ENCODE peak calls at places on chromosomes 3 and 15, in seven cellular contexts. One of them, this sample, is unnamed.

GRCh38 chr3:177427540-177427939 is 230.3 kb upstream of the TBL1XR1 start:
- DNase-seq in lower lobe of right lung: no peak
- DNase-seq in stomach: no peak
- DNase-seq in psoas muscle: no peak
- DNase-seq in neural progenitor cell: no peak
- DNase-seq in thyroid gland: no peak
- DNase-seq in heart left ventricle: no peak
- DNase-seq in this sample: no peak

GRCh38 chr3:140225996-140226395 is 291.0 kb downstream of the CLSTN2 start:
- DNase-seq in stomach: no peak
- DNase-seq in psoas muscle: no peak
- DNase-seq in thyroid gland: no peak
- DNase-seq in lower lobe of right lung: no peak
- DNase-seq in neural progenitor cell: no peak
- DNase-seq in heart left ventricle: no peak
- DNase-seq in this sample: no peak

GRCh38 chr15:66780172-66780972 is 78.3 kb downstream of the SMAD6 start:
- DNase-seq in psoas muscle: peak; percentile 25
- DNase-seq in stomach: no peak
- DNase-seq in thyroid gland: peak; percentile 85
- DNase-seq in lower lobe of right lung: no peak
- DNase-seq in neural progenitor cell: no peak
- DNase-seq in heart left ventricle: no peak
- DNase-seq in this sample: peak; percentile 77

GRCh38 chr15:93296786-93297500 is 207.9 kb upstream of the RGMA start:
- DNase-seq in lower lobe of right lung: no peak
- DNase-seq in thyroid gland: no peak
- DNase-seq in neural progenitor cell: no peak
- DNase-seq in stomach: no peak
- DNase-seq in heart left ventricle: no peak
- DNase-seq in psoas muscle: no peak
- DNase-seq in this sample: no peak

GRCh38 chr15:79957741-79958140 is 13.3 kb downstream of the BCL2A1 start:
- DNase-seq in psoas muscle: no peak
- DNase-seq in lower lobe of right lung: no peak
- DNase-seq in neural progenitor cell: no peak
- DNase-seq in thyroid gland: no peak
- DNase-seq in stomach: no peak
- DNase-seq in heart left ventricle: no peak
- DNase-seq in this sample: no peak

GRCh38 chr15:69324031-69324430 is 25.3 kb downstream of the PAQR5 start:
- DNase-seq in stomach: no peak
- DNase-seq in heart left ventricle: no peak
- DNase-seq in neural progenitor cell: peak; percentile 12
- DNase-seq in lower lobe of right lung: no peak
- DNase-seq in psoas muscle: no peak
- DNase-seq in thyroid gland: no peak
- DNase-seq in this sample: no peak

GRCh38 chr15:85580914-85581313 is 200.5 kb downstream of the AKAP13 start:
- DNase-seq in psoas muscle: no peak
- DNase-seq in heart left ventricle: peak; percentile 73
- DNase-seq in neural progenitor cell: no peak
- DNase-seq in lower lobe of right lung: peak; percentile 72
- DNase-seq in stomach: peak; percentile 83
- DNase-seq in thyroid gland: no peak
- DNase-seq in this sample: no peak

GRCh38 chr3:25412269-25412668 is 15.8 kb upstream of the RARB start:
- DNase-seq in neural progenitor cell: no peak
- DNase-seq in heart left ventricle: no peak
- DNase-seq in psoas muscle: no peak
- DNase-seq in stomach: no peak
- DNase-seq in thyroid gland: no peak
- DNase-seq in lower lobe of right lung: no peak
- DNase-seq in this sample: no peak

GRCh38 chr15:74873756-74874424 is 725 bp upstream of the SCAMP2 start:
- DNase-seq in stomach: no peak
- DNase-seq in lower lobe of right lung: peak; percentile 51
- DNase-seq in heart left ventricle: no peak
- DNase-seq in neural progenitor cell: peak; percentile 33
- DNase-seq in thyroid gland: peak; percentile 25
- DNase-seq in psoas muscle: no peak
- DNase-seq in this sample: no peak

GRCh38 chr15:50066693-50067092 is 52.3 kb downstream of the ATP8B4 start:
- DNase-seq in lower lobe of right lung: no peak
- DNase-seq in neural progenitor cell: no peak
- DNase-seq in psoas muscle: no peak
- DNase-seq in thyroid gland: no peak
- DNase-seq in stomach: no peak
- DNase-seq in heart left ventricle: no peak
- DNase-seq in this sample: no peak

GRCh38 chr3:194268659-194269487 is 82.3 kb downstream of the CPN2 start:
- DNase-seq in thyroid gland: no peak
- DNase-seq in stomach: no peak
- DNase-seq in neural progenitor cell: no peak
- DNase-seq in lower lobe of right lung: peak; percentile 22
- DNase-seq in psoas muscle: no peak
- DNase-seq in heart left ventricle: no peak
- DNase-seq in this sample: no peak

GRCh38 chr15:70327328-70328136 is 229.8 kb upstream of the TLE3 start:
- DNase-seq in psoas muscle: no peak
- DNase-seq in stomach: no peak
- DNase-seq in neural progenitor cell: no peak
- DNase-seq in lower lobe of right lung: no peak
- DNase-seq in heart left ventricle: no peak
- DNase-seq in thyroid gland: no peak
- DNase-seq in this sample: no peak

GRCh38 chr3:55907616-55908015 is 420.5 kb upstream of the WNT5A start:
- DNase-seq in lower lobe of right lung: no peak
- DNase-seq in heart left ventricle: no peak
- DNase-seq in neural progenitor cell: no peak
- DNase-seq in stomach: no peak
- DNase-seq in thyroid gland: no peak
- DNase-seq in psoas muscle: no peak
- DNase-seq in this sample: no peak

GRCh38 chr3:55906896-55907295 is 419.8 kb upstream of the WNT5A start:
- DNase-seq in heart left ventricle: no peak
- DNase-seq in lower lobe of right lung: no peak
- DNase-seq in thyroid gland: no peak
- DNase-seq in stomach: no peak
- DNase-seq in psoas muscle: no peak
- DNase-seq in neural progenitor cell: no peak
- DNase-seq in this sample: no peak

GRCh38 chr3:55910543-55910942 is 423.4 kb upstream of the WNT5A start:
- DNase-seq in heart left ventricle: no peak
- DNase-seq in stomach: no peak
- DNase-seq in psoas muscle: no peak
- DNase-seq in neural progenitor cell: no peak
- DNase-seq in thyroid gland: no peak
- DNase-seq in lower lobe of right lung: no peak
- DNase-seq in this sample: no peak

GRCh38 chr3:55911256-55911655 is 424.1 kb upstream of the WNT5A start:
- DNase-seq in neural progenitor cell: no peak
- DNase-seq in psoas muscle: no peak
- DNase-seq in thyroid gland: no peak
- DNase-seq in lower lobe of right lung: no peak
- DNase-seq in heart left ventricle: no peak
- DNase-seq in stomach: no peak
- DNase-seq in this sample: no peak

GRCh38 chr3:55909373-55909772 is 422.3 kb upstream of the WNT5A start:
- DNase-seq in stomach: no peak
- DNase-seq in neural progenitor cell: no peak
- DNase-seq in lower lobe of right lung: no peak
- DNase-seq in psoas muscle: no peak
- DNase-seq in thyroid gland: peak; percentile 4
- DNase-seq in heart left ventricle: no peak
- DNase-seq in this sample: no peak
- TF ChIP-seq CTCF in stomach: no peak
- TF ChIP-seq CTCF in neural progenitor cell: no peak
- TF ChIP-seq CTCF in lower lobe of right lung: no peak
- TF ChIP-seq CTCF in psoas muscle: no peak
- TF ChIP-seq CTCF in thyroid gland: no peak
- TF ChIP-seq CTCF in heart left ventricle: no peak
- TF ChIP-seq CTCF in this sample: no peak

GRCh38 chr3:87136066-87136596 is 91.0 kb upstream of the CHMP2B start:
- DNase-seq in heart left ventricle: no peak
- DNase-seq in psoas muscle: no peak
- DNase-seq in neural progenitor cell: no peak
- DNase-seq in thyroid gland: no peak
- DNase-seq in lower lobe of right lung: no peak
- DNase-seq in stomach: no peak
- DNase-seq in this sample: no peak

GRCh38 chr3:87128006-87128405 is 99.1 kb upstream of the CHMP2B start:
- DNase-seq in stomach: no peak
- DNase-seq in psoas muscle: no peak
- DNase-seq in heart left ventricle: no peak
- DNase-seq in thyroid gland: no peak
- DNase-seq in neural progenitor cell: no peak
- DNase-seq in lower lobe of right lung: no peak
- DNase-seq in this sample: no peak

GRCh38 chr3:87127286-87127685 is 99.8 kb upstream of the CHMP2B start:
- DNase-seq in psoas muscle: no peak
- DNase-seq in thyroid gland: no peak
- DNase-seq in heart left ventricle: no peak
- DNase-seq in neural progenitor cell: no peak
- DNase-seq in lower lobe of right lung: no peak
- DNase-seq in stomach: no peak
- DNase-seq in this sample: no peak

GRCh38 chr3:87135412-87135811 is 91.7 kb upstream of the CHMP2B start:
- DNase-seq in stomach: no peak
- DNase-seq in heart left ventricle: no peak
- DNase-seq in neural progenitor cell: no peak
- DNase-seq in psoas muscle: no peak
- DNase-seq in thyroid gland: no peak
- DNase-seq in lower lobe of right lung: no peak
- DNase-seq in this sample: no peak

DNA sequence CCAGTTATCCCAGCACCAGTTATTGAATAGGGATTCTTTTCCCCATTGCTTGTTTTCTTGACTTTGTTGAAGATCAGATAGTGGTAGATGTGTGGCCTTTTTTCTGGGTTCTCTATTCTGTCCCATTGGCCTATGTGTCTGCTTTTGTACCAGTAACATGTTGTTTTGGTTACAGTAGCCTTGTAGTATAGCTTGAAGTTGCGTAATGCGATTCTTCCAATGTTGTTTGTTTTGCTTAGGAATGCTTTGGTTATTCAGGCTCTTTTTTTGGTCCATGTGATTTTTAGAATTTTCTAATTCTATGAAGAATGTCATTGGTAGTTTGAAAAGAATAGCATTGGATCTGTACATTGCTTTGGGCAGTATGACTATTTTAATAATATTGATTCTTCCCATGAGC is 94.3 kb upstream of the CHMP2B start:
- DNase-seq in psoas muscle: no peak
- DNase-seq in stomach: no peak
- DNase-seq in neural progenitor cell: no peak
- DNase-seq in lower lobe of right lung: no peak
- DNase-seq in heart left ventricle: no peak
- DNase-seq in thyroid gland: no peak
- DNase-seq in this sample: no peak
- H3K4me3 ChIP-seq in psoas muscle: no peak overlapping the region
- H3K4me3 ChIP-seq in stomach: no peak overlapping the region
- H3K4me3 ChIP-seq in neural progenitor cell: no peak overlapping the region
- H3K4me3 ChIP-seq in lower lobe of right lung: no peak overlapping the region
- H3K4me3 ChIP-seq in heart left ventricle: no peak overlapping the region
- H3K4me3 ChIP-seq in thyroid gland: no peak overlapping the region
- H3K4me3 ChIP-seq in this sample: no peak overlapping the region

DNA sequence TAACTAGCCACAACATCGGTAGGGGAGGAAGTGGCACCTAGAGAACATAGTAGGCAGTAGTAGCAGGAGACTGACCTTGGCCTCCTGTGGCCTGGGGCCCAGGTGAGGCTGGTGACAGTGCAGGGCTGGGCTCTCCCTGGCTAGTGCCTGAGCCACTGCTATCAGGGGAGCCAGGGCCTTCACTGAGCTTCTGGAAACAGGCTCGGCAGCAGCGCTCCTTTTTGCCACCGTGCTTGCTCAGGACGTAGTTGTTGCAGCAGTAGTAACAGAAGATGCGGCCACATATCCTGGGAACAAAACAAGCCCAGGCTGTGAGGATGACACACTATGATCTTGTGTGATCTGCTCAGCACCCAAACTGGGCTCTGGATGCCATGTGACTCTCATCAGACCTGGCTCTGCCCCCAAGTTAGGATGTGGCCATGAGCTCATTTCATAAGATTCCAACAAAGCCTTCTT is 15.1 kb downstream of the CXCR6 start:
- DNase-seq in lower lobe of right lung: no peak
- DNase-seq in heart left ventricle: no peak
- DNase-seq in thyroid gland: no peak
- DNase-seq in neural progenitor cell: no peak
- DNase-seq in psoas muscle: peak; percentile 80
- DNase-seq in stomach: no peak
- DNase-seq in this sample: no peak
- H3K27ac ChIP-seq in lower lobe of right lung: no peak overlapping the region
- H3K27ac ChIP-seq in heart left ventricle: peak overlapping the region; percentile 59
- H3K27ac ChIP-seq in thyroid gland: peak overlapping the region; percentile 91
- H3K27ac ChIP-seq in neural progenitor cell: no peak overlapping the region
- H3K27ac ChIP-seq in psoas muscle: peak overlapping the region; percentile 88
- H3K27ac ChIP-seq in stomach: peak overlapping the region; percentile 53
- H3K27ac ChIP-seq in this sample: no peak overlapping the region

GRCh38 chr3:170062068-170062467 is 24.3 kb downstream of the GPR160 start:
- DNase-seq in stomach: no peak
- DNase-seq in neural progenitor cell: no peak
- DNase-seq in heart left ventricle: no peak
- DNase-seq in psoas muscle: no peak
- DNase-seq in lower lobe of right lung: no peak
- DNase-seq in thyroid gland: no peak
- DNase-seq in this sample: no peak

GRCh38 chr3:170064108-170064507 is 26.3 kb downstream of the GPR160 start:
- DNase-seq in thyroid gland: no peak
- DNase-seq in lower lobe of right lung: no peak
- DNase-seq in psoas muscle: no peak
- DNase-seq in neural progenitor cell: no peak
- DNase-seq in stomach: no peak
- DNase-seq in heart left ventricle: no peak
- DNase-seq in this sample: no peak

GRCh38 chr3:170059447-170059846 is 21.7 kb downstream of the GPR160 start:
- DNase-seq in thyroid gland: no peak
- DNase-seq in stomach: no peak
- DNase-seq in lower lobe of right lung: no peak
- DNase-seq in neural progenitor cell: no peak
- DNase-seq in psoas muscle: no peak
- DNase-seq in heart left ventricle: no peak
- DNase-seq in this sample: no peak

GRCh38 chr3:170063691-170064090 is 25.9 kb downstream of the GPR160 start:
- DNase-seq in heart left ventricle: no peak
- DNase-seq in thyroid gland: no peak
- DNase-seq in psoas muscle: no peak
- DNase-seq in lower lobe of right lung: no peak
- DNase-seq in stomach: no peak
- DNase-seq in neural progenitor cell: no peak
- DNase-seq in this sample: no peak

DNA sequence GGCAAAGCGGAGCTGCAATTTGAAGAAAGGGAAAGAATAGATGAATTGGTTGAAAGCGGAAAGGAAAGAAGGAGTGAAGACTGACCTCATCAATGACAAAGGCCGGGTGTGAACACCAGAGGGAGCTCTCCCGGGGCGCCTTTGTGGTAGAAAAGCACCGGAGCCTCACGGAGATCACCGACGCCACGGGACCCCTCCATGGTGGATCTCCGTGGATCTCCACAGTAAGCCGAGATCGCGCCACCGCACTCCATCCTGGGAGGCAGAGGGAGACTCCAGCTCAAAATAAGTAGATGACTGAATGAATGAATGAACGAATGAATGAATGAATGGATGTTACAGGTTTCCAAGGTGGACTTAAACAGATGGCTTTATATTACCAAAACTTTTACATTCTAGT is 25.0 kb downstream of the GPR160 start:
- DNase-seq in thyroid gland: no peak
- DNase-seq in stomach: no peak
- DNase-seq in lower lobe of right lung: no peak
- DNase-seq in psoas muscle: no peak
- DNase-seq in heart left ventricle: no peak
- DNase-seq in neural progenitor cell: no peak
- DNase-seq in this sample: no peak
- TF ChIP-seq CTCF in thyroid gland: no peak
- TF ChIP-seq CTCF in stomach: no peak
- TF ChIP-seq CTCF in lower lobe of right lung: no peak
- TF ChIP-seq CTCF in psoas muscle: no peak
- TF ChIP-seq CTCF in heart left ventricle: no peak
- TF ChIP-seq CTCF in neural progenitor cell: peak; percentile 26
- TF ChIP-seq CTCF in this sample: no peak